ENCODE peak calls at places on chromosomes 6 and 20, in eight cellular contexts. R is astrocyte of the spinal cord; T is breast epithelium; G is ELR; B is AG04450; U is amygdala; H is dermis blood vessel endothelial cell; K is activated T-cell treated with anti-CD3 and anti-CD28 coated beads, Interleukin-2, amount 50 U/mL, for 72 hours. Q is an unnamed sample.
A peak's percentile ranks its signal among the peaks of the same experiment; 100 is the strongest.

GRCh38 chr6:31473780-31474725 is 23.9 kb upstream of the MICB start:
- DNase-seq in U (no peak), B (no peak), R (peak; percentile 49), G (peak; percentile 65), T (no peak), K (no peak), H (peak; percentile 9), Q (peak; percentile 69)

GRCh38 chr6:158086054-158086705 is 81.9 kb downstream of the SERAC1 start:
- DNase-seq in R (peak; percentile 81), T (no peak), G (no peak), B (peak; percentile 36), H (no peak), U (no peak), K (no peak), Q (peak; percentile 94)

GRCh38 chr6:149864578-149865535 is 698 bp upstream of the LRP11 start:
- DNase-seq in T (peak; percentile 39), G (peak; percentile 87), R (peak; percentile 79), H (peak; percentile 84), B (no peak), K (peak; percentile 25), U (no peak), Q (peak; percentile 89)

GRCh38 chr20:36875702-36876472 is at the start of gene TLDC2:
- DNase-seq in R (no peak), T (no peak), G (no peak), H (no peak), U (no peak), K (no peak), B (no peak), Q (no peak)

GRCh38 chr20:25750765-25751696 is 54.4 kb upstream of the ZNF337 start:
- DNase-seq in K (peak; percentile 55), G (peak; percentile 52), U (no peak), R (peak; percentile 39), T (no peak), B (no peak), H (peak; percentile 35), Q (peak; percentile 70)

GRCh38 chr6:36840471-36841461 is 1.5 kb upstream of the CPNE5 start:
- DNase-seq in T (no peak), G (no peak), K (peak; percentile 27), U (no peak), R (no peak), B (no peak), H (no peak), Q (no peak)

GRCh38 chr20:12110711-12111110 is 193.0 kb downstream of the BTBD3 start:
- DNase-seq in H (no peak), T (no peak), U (no peak), B (no peak), K (no peak), R (peak; percentile 43), G (no peak), Q (peak; percentile 26)

GRCh38 chr6:169589293-169589692 is 112.5 kb downstream of the WDR27 start:
- DNase-seq in T (peak; percentile 59), B (no peak), U (no peak), K (peak; percentile 44), R (peak; percentile 89), G (peak; percentile 30), H (peak; percentile 89), Q (peak; percentile 83)

GRCh38 chr20:44601801-44602204 is 19.4 kb downstream of the PKIG start:
- DNase-seq in K (no peak), T (peak; percentile 36), H (peak; percentile 83), U (no peak), B (peak; percentile 61), R (peak; percentile 93), G (no peak), Q (peak; percentile 91)

GRCh38 chr6:49564552-49564951 is 14.1 kb downstream of the C6orf141 start:
- DNase-seq in B (no peak), H (no peak), T (no peak), G (no peak), R (no peak), K (no peak), U (no peak), Q (no peak)

GRCh38 chr20:719816-720215 is 44.2 kb upstream of the SCRT2 start:
- DNase-seq in T (no peak), R (no peak), G (no peak), K (no peak), H (no peak), U (no peak), B (no peak), Q (no peak)

GRCh38 chr20:4444404-4444803 is 277.3 kb upstream of the PRND start:
- DNase-seq in B (no peak), R (peak; percentile 76), G (peak; percentile 63), K (no peak), H (no peak), T (no peak), U (no peak), Q (no peak)

GRCh38 chr20:40442181-40442963 is 246.7 kb downstream of the MAFB start:
- DNase-seq in T (no peak), G (peak; percentile 4), U (no peak), R (peak; percentile 19), B (no peak), H (no peak), K (no peak), Q (peak; percentile 63)

Q was measured in choroid plexus epithelial cell.